ENCODE peak calls at places on chromosome 1, in ten cellular contexts. T is AG04450; R is nephron progenitor cell; W is lower leg skin; S is mucosa of gallbladder; F is GDM1; B is NCI-H187; V is activated CD8-positive, alpha-beta T cell treated with anti-CD3 and anti-CD28 coated beads for 36 hours; U is progenitor cell of endocrine pancreas; P is EH. D is an unnamed sample.

GRCh38 chr1:6399294-6399693 is 5.7 kb upstream of the ACOT7 start:
- DNase-seq in W (no peak), B (no peak), V (no peak), F (no peak), T (no peak), P (no peak), U (no peak), S (no peak), R (no peak), D (no peak)

GRCh38 chr1:2629627-2630497 is 3.0 kb downstream of the MMEL1 start:
- DNase-seq in P (no peak), U (no peak), F (no peak), T (no peak), V (no peak), B (no peak), W (no peak), S (no peak), R (no peak), D (no peak)

GRCh38 chr1:182101415-182102041 is 40.0 kb upstream of the ZNF648 start:
- DNase-seq in B (no peak), F (no peak), V (no peak), U (peak; percentile 48), W (peak; percentile 76), R (peak; percentile 20), S (peak; percentile 78), P (no peak), T (no peak), D (no peak)

GRCh38 chr1:145999321-146000024 is 3.1 kb upstream of the TXNIP start:
- DNase-seq in U (no peak), F (no peak), W (no peak), S (no peak), T (no peak), V (no peak), P (no peak), R (no peak), B (peak; percentile 48), D (no peak)

GRCh38 chr1:220761688-220762427 is 13.7 kb downstream of the MTARC2 start:
- DNase-seq in W (no peak), P (no peak), V (no peak), S (peak; percentile 75), R (no peak), U (no peak), B (no peak), T (no peak), F (no peak), D (no peak)

GRCh38 chr1:224528900-224529299 is 87.2 kb upstream of the CNIH3 start:
- DNase-seq in S (no peak), T (peak; percentile 89), W (no peak), F (no peak), P (peak; percentile 70), V (no peak), R (no peak), U (no peak), B (no peak), D (no peak)

GRCh38 chr1:1938613-1939295 is 19.7 kb upstream of the TMEM52 start:
- DNase-seq in T (no peak), W (no peak), F (no peak), U (no peak), V (no peak), R (no peak), B (no peak), S (no peak), P (no peak), D (no peak)

GRCh38 chr1:36349241-36349671 is 25.8 kb upstream of the EVA1B start:
- DNase-seq in U (no peak), W (no peak), S (no peak), T (no peak), V (no peak), R (no peak), F (no peak), P (peak; percentile 58), B (no peak), D (peak; percentile 46)